ENCODE peak calls at places on chromosomes 13 and 19, in seven cellular contexts. One of them, this sample, is unnamed.

GRCh38 chr13:98910501-98910951 is 67.3 kb downstream of the DOCK9 start:
- DNase-seq in AG04450: no peak
- DNase-seq in mucosa of gallbladder: no peak
- DNase-seq in fibroblast of mammary gland: peak
- DNase-seq in GM12865: peak
- DNase-seq in iris pigment epithelial cell: peak
- DNase-seq in T-helper 9 cell: no peak
- DNase-seq in this sample: no peak

GRCh38 chr19:30932854-30933253 is 416.4 kb downstream of the TSHZ3 start:
- DNase-seq in AG04450: no peak
- DNase-seq in mucosa of gallbladder: no peak
- DNase-seq in fibroblast of mammary gland: no peak
- DNase-seq in GM12865: no peak
- DNase-seq in iris pigment epithelial cell: no peak
- DNase-seq in T-helper 9 cell: no peak
- DNase-seq in this sample: no peak

GRCh38 chr13:84821261-84821660 is 939.0 kb upstream of the SLITRK1 start:
- DNase-seq in AG04450: no peak
- DNase-seq in mucosa of gallbladder: no peak
- DNase-seq in fibroblast of mammary gland: no peak
- DNase-seq in GM12865: no peak
- DNase-seq in iris pigment epithelial cell: peak
- DNase-seq in T-helper 9 cell: no peak
- DNase-seq in this sample: no peak

GRCh38 chr13:70457474-70457873 is 349.2 kb upstream of the KLHL1 start:
- DNase-seq in AG04450: no peak
- DNase-seq in mucosa of gallbladder: no peak
- DNase-seq in fibroblast of mammary gland: no peak
- DNase-seq in GM12865: no peak
- DNase-seq in iris pigment epithelial cell: peak
- DNase-seq in T-helper 9 cell: no peak
- DNase-seq in this sample: no peak

GRCh38 chr13:37870895-37871550 is 1.5 kb upstream of the TRPC4 start:
- DNase-seq in AG04450: no peak
- DNase-seq in mucosa of gallbladder: no peak
- DNase-seq in fibroblast of mammary gland: peak
- DNase-seq in GM12865: no peak
- DNase-seq in iris pigment epithelial cell: peak
- DNase-seq in T-helper 9 cell: no peak
- DNase-seq in this sample: no peak

GRCh38 chr13:90315061-90315460 is 1032.4 kb upstream of the MIR17HG start:
- DNase-seq in AG04450: no peak
- DNase-seq in mucosa of gallbladder: no peak
- DNase-seq in fibroblast of mammary gland: no peak
- DNase-seq in GM12865: no peak
- DNase-seq in iris pigment epithelial cell: no peak
- DNase-seq in T-helper 9 cell: no peak
- DNase-seq in this sample: no peak

GRCh38 chr13:46170268-46170667 is 11.7 kb downstream of the LCP1 start:
- DNase-seq in AG04450: no peak
- DNase-seq in mucosa of gallbladder: no peak
- DNase-seq in fibroblast of mammary gland: no peak
- DNase-seq in GM12865: no peak
- DNase-seq in iris pigment epithelial cell: no peak
- DNase-seq in T-helper 9 cell: no peak
- DNase-seq in this sample: no peak

GRCh38 chr19:29741776-29742175 is 26.7 kb upstream of the C19orf12 start:
- DNase-seq in AG04450: no peak
- DNase-seq in mucosa of gallbladder: no peak
- DNase-seq in fibroblast of mammary gland: no peak
- DNase-seq in GM12865: no peak
- DNase-seq in iris pigment epithelial cell: no peak
- DNase-seq in T-helper 9 cell: no peak
- DNase-seq in this sample: no peak

GRCh38 chr19:11378319-11379189 is 4.1 kb downstream of the SWSAP1 start:
- DNase-seq in AG04450: no peak
- DNase-seq in mucosa of gallbladder: no peak
- DNase-seq in fibroblast of mammary gland: peak
- DNase-seq in GM12865: peak
- DNase-seq in iris pigment epithelial cell: peak
- DNase-seq in T-helper 9 cell: no peak
- DNase-seq in this sample: no peak

GRCh38 chr19:44644391-44645016 is 794 bp downstream of the PVR start:
- DNase-seq in AG04450: no peak
- DNase-seq in mucosa of gallbladder: no peak
- DNase-seq in fibroblast of mammary gland: peak
- DNase-seq in GM12865: no peak
- DNase-seq in iris pigment epithelial cell: peak
- DNase-seq in T-helper 9 cell: no peak
- DNase-seq in this sample: no peak

GRCh38 chr19:1884719-1885334 is 469 bp downstream of the ABHD17A start:
- DNase-seq in AG04450: no peak
- DNase-seq in mucosa of gallbladder: no peak
- DNase-seq in fibroblast of mammary gland: no peak
- DNase-seq in GM12865: no peak
- DNase-seq in iris pigment epithelial cell: no peak
- DNase-seq in T-helper 9 cell: no peak
- DNase-seq in this sample: no peak

GRCh38 chr19:7655581-7655980 is 13.3 kb upstream of the RETN start:
- DNase-seq in AG04450: no peak
- DNase-seq in mucosa of gallbladder: no peak
- DNase-seq in fibroblast of mammary gland: no peak
- DNase-seq in GM12865: no peak
- DNase-seq in iris pigment epithelial cell: no peak
- DNase-seq in T-helper 9 cell: no peak
- DNase-seq in this sample: no peak

GRCh38 chr19:29625316-29625715 is 19.2 kb downstream of the POP4 start:
- DNase-seq in AG04450: no peak
- DNase-seq in mucosa of gallbladder: no peak
- DNase-seq in fibroblast of mammary gland: no peak
- DNase-seq in GM12865: no peak
- DNase-seq in iris pigment epithelial cell: no peak
- DNase-seq in T-helper 9 cell: no peak
- DNase-seq in this sample: no peak

GRCh38 chr19:8334458-8335342 is 8.4 kb downstream of the KANK3 start:
- DNase-seq in AG04450: no peak
- DNase-seq in mucosa of gallbladder: peak
- DNase-seq in fibroblast of mammary gland: peak
- DNase-seq in GM12865: peak
- DNase-seq in iris pigment epithelial cell: peak
- DNase-seq in T-helper 9 cell: no peak
- DNase-seq in this sample: peak

GRCh38 chr13:112764864-112765561 is 75.2 kb downstream of the ATP11A start:
- DNase-seq in AG04450: no peak
- DNase-seq in mucosa of gallbladder: no peak
- DNase-seq in fibroblast of mammary gland: no peak
- DNase-seq in GM12865: no peak
- DNase-seq in iris pigment epithelial cell: no peak
- DNase-seq in T-helper 9 cell: no peak
- DNase-seq in this sample: no peak

GRCh38 chr13:46622918-46623256 is 69.9 kb downstream of the LRCH1 start:
- DNase-seq in AG04450: peak
- DNase-seq in mucosa of gallbladder: peak
- DNase-seq in fibroblast of mammary gland: peak
- DNase-seq in GM12865: no peak
- DNase-seq in iris pigment epithelial cell: peak
- DNase-seq in T-helper 9 cell: no peak
- DNase-seq in this sample: no peak

GRCh38 chr13:62040806-62041205 is 625.2 kb upstream of the PCDH20 start:
- DNase-seq in AG04450: no peak
- DNase-seq in mucosa of gallbladder: no peak
- DNase-seq in fibroblast of mammary gland: no peak
- DNase-seq in GM12865: no peak
- DNase-seq in iris pigment epithelial cell: no peak
- DNase-seq in T-helper 9 cell: no peak
- DNase-seq in this sample: no peak

GRCh38 chr13:39038569-39038898 is 278 bp downstream of the NHLRC3 start:
- DNase-seq in AG04450: no peak
- DNase-seq in mucosa of gallbladder: peak
- DNase-seq in fibroblast of mammary gland: no peak
- DNase-seq in GM12865: peak
- DNase-seq in iris pigment epithelial cell: peak
- DNase-seq in T-helper 9 cell: peak
- DNase-seq in this sample: peak

GRCh38 chr19:45677351-45678230 is 9.6 kb downstream of the GIPR start:
- DNase-seq in AG04450: no peak
- DNase-seq in mucosa of gallbladder: peak
- DNase-seq in fibroblast of mammary gland: peak
- DNase-seq in GM12865: peak
- DNase-seq in iris pigment epithelial cell: peak
- DNase-seq in T-helper 9 cell: peak
- DNase-seq in this sample: peak

GRCh38 chr19:43437712-43438111 is 23.0 kb downstream of the TEX101 start:
- DNase-seq in AG04450: no peak
- DNase-seq in mucosa of gallbladder: no peak
- DNase-seq in fibroblast of mammary gland: no peak
- DNase-seq in GM12865: no peak
- DNase-seq in iris pigment epithelial cell: no peak
- DNase-seq in T-helper 9 cell: no peak
- DNase-seq in this sample: no peak

This sample was measured in MM.1S.